ENCODE peak calls at places on chromosomes 13 and 19, in four cellular contexts. N, D, I and Q are unnamed samples.

GRCh38 chr19:49678970-49679831 is 2.1 kb downstream of the PRMT1 start:
- DNase-seq in D (no peak), I (no peak), N (no peak), Q (no peak)

GRCh38 chr13:107205318-107206112 is 637.6 kb upstream of the ARGLU1 start:
- DNase-seq in I (no peak), D (peak; percentile 71), N (peak; percentile 66), Q (peak; percentile 31)

GRCh38 chr19:22332924-22333323 is 46.7 kb downstream of the ZNF729 start:
- DNase-seq in N (no peak), I (no peak), D (no peak), Q (no peak)

GRCh38 chr13:84912720-84913119 is 886.5 kb downstream of the SLITRK6 start:
- DNase-seq in I (no peak), D (no peak), N (no peak), Q (no peak)

GRCh38 chr19:10334340-10335148 is 1.2 kb upstream of the RAVER1 start:
- DNase-seq in N (peak; percentile 93), D (peak; percentile 92), I (no peak), Q (peak; percentile 93)

GRCh38 chr13:112208656-112209055 is 141.7 kb downstream of the SOX1 start:
- DNase-seq in N (no peak), I (no peak), D (no peak), Q (no peak)

GRCh38 chr19:48720251-48720612 is 707 bp upstream of the MAMSTR start:
- DNase-seq in N (no peak), D (no peak), I (no peak), Q (no peak)

GRCh38 chr13:40776681-40777165 is 5.7 kb upstream of the MRPS31 start:
- DNase-seq in N (peak; percentile 55), D (no peak), I (no peak), Q (no peak)

GRCh38 chr19:55178781-55179569 is 1.1 kb downstream of the SYT5 start:
- DNase-seq in N (peak; percentile 77), D (peak; percentile 97), I (peak; percentile 40), Q (peak; percentile 34)

GRCh38 chr19:12064266-12065099 is at the start of gene ZNF844:
- DNase-seq in N (peak; percentile 81), I (peak; percentile 48), D (peak; percentile 97), Q (peak; percentile 82)

DNA sequence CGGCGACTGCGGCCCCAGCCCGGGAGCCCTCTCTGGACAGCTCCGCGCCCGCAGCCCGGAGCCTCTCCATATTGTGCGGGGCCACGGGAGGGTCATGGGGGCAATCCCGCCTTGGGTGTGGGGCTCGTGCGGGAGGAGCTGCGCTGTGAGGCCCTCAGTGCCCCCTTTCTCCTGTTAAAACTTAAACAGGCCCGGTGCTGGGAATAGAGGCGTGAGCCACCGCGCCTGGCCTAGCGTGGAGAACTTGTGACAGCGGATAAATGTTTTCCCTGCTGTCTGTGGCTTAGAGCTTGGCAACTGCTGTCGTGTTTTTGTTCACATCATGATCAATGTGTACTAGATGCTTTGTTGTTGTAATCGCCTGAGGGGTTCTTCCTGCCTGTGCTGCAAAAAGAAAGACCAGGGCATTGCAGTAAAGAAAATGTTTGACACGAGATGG is 588 bp downstream of the ZNF844 start:
- DNase-seq in I (no peak), N (peak; percentile 38), D (no peak), Q (no peak)
- TF ChIP-seq MXI1 in I (no peak), N (peak; percentile 21), D (no peak), Q (no peak)

GRCh38 chr19:3265432-3265831 is 41.0 kb downstream of the CELF5 start:
- DNase-seq in D (no peak), I (no peak), N (no peak), Q (no peak)

GRCh38 chr19:3266792-3267469 is 42.5 kb downstream of the CELF5 start:
- DNase-seq in D (no peak), N (no peak), I (no peak), Q (no peak)

GRCh38 chr19:3266092-3266693 is 41.7 kb downstream of the CELF5 start:
- DNase-seq in I (no peak), N (no peak), D (no peak), Q (no peak)

GRCh38 chr19:3263866-3264265 is 39.4 kb downstream of the CELF5 start:
- DNase-seq in D (no peak), I (no peak), N (no peak), Q (no peak)

DNA sequence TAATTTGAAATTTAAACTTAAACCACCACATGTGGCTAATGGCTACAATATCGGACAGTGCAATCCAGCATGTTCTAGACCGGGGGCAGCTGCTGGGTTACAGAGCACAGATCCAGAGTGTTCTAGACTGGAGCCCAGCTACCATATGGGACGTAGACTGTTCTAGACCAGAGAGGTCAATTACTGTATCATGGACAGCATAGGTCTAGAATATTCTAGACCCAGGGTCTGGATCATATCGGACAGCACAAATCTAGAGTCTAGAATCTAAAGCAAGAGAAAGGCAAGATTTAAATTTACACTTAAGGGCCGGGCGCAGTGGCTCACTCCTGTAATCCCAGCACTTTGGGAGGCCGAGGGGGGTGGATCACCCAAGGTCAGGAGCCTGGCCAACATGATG is 37.9 kb downstream of the CELF5 start:
- DNase-seq in N (no peak), D (no peak), I (no peak), Q (no peak)
- TF ChIP-seq MXI1 in N (no peak), D (no peak), I (no peak), Q (no peak)

GRCh38 chr19:8463343-8463742 is 18.6 kb downstream of the HNRNPM start:
- DNase-seq in I (no peak), N (no peak), D (no peak), Q (no peak)
- TF ChIP-seq MXI1 in I (no peak), N (no peak), D (no peak), Q (no peak)

DNA sequence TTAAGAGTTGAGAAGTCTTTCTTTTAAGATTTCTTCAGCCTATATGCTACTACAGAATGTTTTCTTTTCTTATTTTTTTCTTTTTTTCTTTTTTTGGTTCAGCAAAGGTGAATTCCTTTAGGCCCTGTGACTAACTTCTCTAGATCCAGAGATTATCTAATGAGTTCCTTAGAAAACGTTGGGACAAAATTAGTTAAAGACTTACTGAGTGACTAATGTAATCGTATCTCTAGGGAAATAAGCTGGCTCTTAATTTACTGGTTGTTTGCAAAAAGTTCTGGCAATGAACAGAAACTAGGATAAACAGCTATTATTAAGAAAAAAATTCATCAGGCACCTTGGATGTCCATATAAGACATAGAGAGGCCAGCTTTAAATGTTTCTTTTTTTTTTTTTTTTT is 30.7 kb upstream of the CSNK1A1L start:
- DNase-seq in D (no peak), N (peak; percentile 17), I (no peak), Q (no peak)
- TF ChIP-seq MXI1 in D (no peak), N (no peak), I (no peak), Q (no peak)

DNA sequence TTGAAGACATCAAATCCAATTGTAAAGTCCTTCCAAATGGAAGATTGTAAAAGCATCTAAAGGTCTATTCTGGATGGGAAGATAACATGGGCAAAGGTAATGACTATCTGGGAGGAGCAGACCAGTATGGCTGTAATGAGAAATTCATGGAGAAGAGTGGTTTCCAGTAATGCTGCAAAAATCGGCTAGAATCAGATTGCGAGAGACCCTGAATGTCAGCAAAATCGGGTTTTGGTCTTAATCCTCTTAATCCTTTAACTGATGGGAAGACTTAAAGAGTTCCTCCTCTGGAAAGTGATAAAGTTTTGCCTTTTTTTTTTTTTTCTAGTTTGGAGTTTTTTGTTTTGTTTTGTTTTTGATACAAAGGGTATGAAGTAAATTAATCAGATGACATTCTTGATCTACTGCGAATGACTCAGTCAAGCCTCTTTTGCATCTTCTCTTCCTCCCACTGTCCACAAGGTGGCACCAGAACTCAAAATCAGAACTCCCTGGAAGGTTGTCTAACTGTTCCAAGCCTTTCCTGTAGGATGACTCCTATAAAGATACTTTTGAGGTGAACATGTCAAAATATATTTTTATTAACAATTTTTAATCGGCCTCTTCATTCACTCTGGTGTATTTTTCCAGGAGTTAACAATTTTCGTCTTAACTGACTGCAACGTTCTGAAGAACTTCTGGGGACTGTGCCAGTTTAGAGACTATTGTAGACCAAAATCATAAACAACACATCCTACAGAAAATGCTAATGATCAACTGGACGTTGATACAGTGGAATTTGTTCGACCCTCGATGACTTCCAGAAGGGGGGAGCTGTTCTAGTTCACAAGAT is 213.3 kb upstream of the MIR17HG start:
- DNase-seq in D (peak; percentile 37), I (no peak), N (peak; percentile 54), Q (peak; percentile 63)
- TF ChIP-seq MXI1 in D (no peak), I (no peak), N (no peak), Q (no peak)

GRCh38 chr13:74215420-74215819 is 81.2 kb upstream of the KLF12 start:
- DNase-seq in D (no peak), I (no peak), N (no peak), Q (no peak)
- TF ChIP-seq MXI1 in D (no peak), I (no peak), N (no peak), Q (no peak)

DNA sequence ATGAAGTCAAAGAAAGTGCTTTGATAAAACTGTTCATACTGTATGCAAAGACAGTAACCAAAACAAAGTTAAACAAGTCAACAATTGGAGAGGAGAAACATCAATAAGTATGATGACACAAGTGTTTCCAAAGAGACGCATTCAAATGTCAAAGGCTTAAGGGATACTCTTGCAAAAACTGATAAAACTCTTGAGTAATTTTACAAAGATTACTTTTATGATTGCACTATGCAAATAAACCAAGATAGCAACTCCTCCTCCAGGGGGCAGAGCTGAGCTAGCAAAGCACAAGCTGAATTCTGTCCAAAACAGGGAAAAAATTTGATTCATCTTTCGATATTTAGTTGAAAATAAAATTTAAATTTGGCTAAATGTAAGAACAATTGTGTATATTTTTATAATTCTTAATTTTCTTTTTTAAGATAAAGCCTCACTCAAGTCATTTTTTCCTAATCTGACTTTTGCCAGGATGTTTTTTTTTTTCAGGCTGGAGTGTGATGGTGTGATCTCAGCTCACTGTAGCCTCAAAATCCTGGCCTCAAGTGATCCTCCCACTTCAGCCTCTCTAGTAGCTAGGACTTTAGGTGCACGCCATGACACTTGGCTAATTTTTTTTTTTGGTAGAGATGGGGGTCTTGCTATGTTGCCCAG is 84.0 kb downstream of the MZT1 start:
- DNase-seq in D (peak; percentile 22), I (no peak), N (peak; percentile 44), Q (peak; percentile 41)
- TF ChIP-seq MXI1 in D (no peak), I (no peak), N (no peak), Q (no peak)

GRCh38 chr19:43562211-43562697 is 13.1 kb downstream of the XRCC1 start:
- DNase-seq in I (no peak), D (no peak), N (no peak), Q (no peak)

GRCh38 chr19:43562698-43563241 is 12.6 kb downstream of the XRCC1 start:
- DNase-seq in D (no peak), I (peak; percentile 91), N (peak; percentile 76), Q (no peak)

GRCh38 chr19:43561144-43561970 is 14.0 kb downstream of the XRCC1 start:
- DNase-seq in I (no peak), D (no peak), N (no peak), Q (no peak)

GRCh38 chr19:43563816-43564215 is 11.5 kb downstream of the XRCC1 start:
- DNase-seq in I (no peak), D (no peak), N (no peak), Q (no peak)

GRCh38 chr19:43560687-43561086 is 14.6 kb downstream of the XRCC1 start:
- DNase-seq in D (no peak), N (peak; percentile 52), I (no peak), Q (peak; percentile 19)
- TF ChIP-seq MXI1 in D (no peak), N (no peak), I (no peak), Q (no peak)

GRCh38 chr13:65091031-65091430 is 2139.1 kb downstream of the PCDH9 start:
- DNase-seq in I (no peak), N (no peak), D (no peak), Q (no peak)
- TF ChIP-seq MXI1 in I (no peak), N (no peak), D (no peak), Q (no peak)